ENCODE peak calls at places on chromosome 2, in four cellular contexts. One of them, this sample, is unnamed. For H3K27me3, the result is how much of the 10 kb centered on the place peaks cover.

GRCh38 chr2:43402002-43402401 is 175.6 kb upstream of the ZFP36L2 start:
- DNase-seq in HepG2: no peak
- DNase-seq in stomach: no peak
- DNase-seq in upper lobe of left lung: no peak
- DNase-seq in this sample: no peak

GRCh38 chr2:114082731-114083433 is 193.0 kb downstream of the ACTR3 start:
- DNase-seq in HepG2: no peak
- DNase-seq in stomach: no peak
- DNase-seq in upper lobe of left lung: no peak
- DNase-seq in this sample: no peak

GRCh38 chr2:2738276-2738675 is 407.2 kb upstream of the MYT1L start:
- DNase-seq in HepG2: no peak
- DNase-seq in stomach: no peak
- DNase-seq in upper lobe of left lung: no peak
- DNase-seq in this sample: no peak

GRCh38 chr2:196900843-196901242 is 25.7 kb downstream of the PGAP1 start:
- DNase-seq in HepG2: no peak
- DNase-seq in stomach: no peak
- DNase-seq in upper lobe of left lung: no peak
- DNase-seq in this sample: no peak

GRCh38 chr2:191251014-191251413 is 5.8 kb downstream of the MYO1B start:
- DNase-seq in HepG2: no peak
- DNase-seq in stomach: no peak
- DNase-seq in upper lobe of left lung: no peak
- DNase-seq in this sample: no peak

GRCh38 chr2:33008716-33009115 is 62.0 kb downstream of the LTBP1 start:
- DNase-seq in HepG2: no peak
- DNase-seq in stomach: no peak
- DNase-seq in upper lobe of left lung: no peak
- DNase-seq in this sample: no peak

GRCh38 chr2:105876191-105876590 is 131.5 kb downstream of the NCK2 start:
- DNase-seq in HepG2: no peak
- DNase-seq in stomach: no peak
- DNase-seq in upper lobe of left lung: no peak
- DNase-seq in this sample: no peak

GRCh38 chr2:234329202-234329930 is 167.5 kb downstream of the ARL4C start:
- DNase-seq in HepG2: no peak
- DNase-seq in stomach: no peak
- DNase-seq in upper lobe of left lung: peak
- DNase-seq in this sample: no peak

GRCh38 chr2:33491685-33492084 is 15.2 kb downstream of the RASGRP3 start:
- DNase-seq in HepG2: no peak
- DNase-seq in stomach: no peak
- DNase-seq in upper lobe of left lung: no peak
- DNase-seq in this sample: no peak

GRCh38 chr2:210195066-210195852 is 24.1 kb upstream of the KANSL1L start:
- DNase-seq in HepG2: peak
- DNase-seq in stomach: no peak
- DNase-seq in upper lobe of left lung: no peak
- DNase-seq in this sample: peak

GRCh38 chr2:8586397-8587051 is 95.3 kb upstream of the ID2 start:
- DNase-seq in HepG2: no peak
- DNase-seq in stomach: no peak
- DNase-seq in upper lobe of left lung: no peak
- DNase-seq in this sample: no peak

GRCh38 chr2:31335921-31336570 is 78.5 kb downstream of the XDH start:
- DNase-seq in HepG2: no peak
- DNase-seq in stomach: no peak
- DNase-seq in upper lobe of left lung: no peak
- DNase-seq in this sample: no peak

GRCh38 chr2:168231609-168232241 is 15.7 kb downstream of the STK39 start:
- DNase-seq in HepG2: no peak
- DNase-seq in stomach: no peak
- DNase-seq in upper lobe of left lung: no peak
- DNase-seq in this sample: peak

GRCh38 chr2:179909845-179910734 is 48.7 kb upstream of the ZNF385B start:
- DNase-seq in HepG2: no peak
- DNase-seq in stomach: no peak
- DNase-seq in upper lobe of left lung: no peak
- DNase-seq in this sample: no peak

GRCh38 chr2:42317486-42317885 is 43.5 kb downstream of the COX7A2L start:
- DNase-seq in HepG2: no peak
- DNase-seq in stomach: no peak
- DNase-seq in upper lobe of left lung: no peak
- DNase-seq in this sample: no peak

GRCh38 chr2:110744429-110744828 is 12.1 kb downstream of the ACOXL start:
- DNase-seq in HepG2: no peak
- DNase-seq in stomach: no peak
- DNase-seq in upper lobe of left lung: no peak
- DNase-seq in this sample: no peak

GRCh38 chr2:888211-888801 is 62.3 kb upstream of the SNTG2 start:
- DNase-seq in HepG2: no peak
- DNase-seq in stomach: no peak
- DNase-seq in upper lobe of left lung: no peak
- DNase-seq in this sample: no peak

GRCh38 chr2:120730053-120730439 is 5.6 kb upstream of the GLI2 start:
- DNase-seq in HepG2: no peak
- DNase-seq in stomach: no peak
- DNase-seq in upper lobe of left lung: no peak
- DNase-seq in this sample: no peak

GRCh38 chr2:43276962-43277383 is 50.6 kb upstream of the ZFP36L2 start:
- DNase-seq in HepG2: no peak
- DNase-seq in stomach: peak
- DNase-seq in upper lobe of left lung: peak
- DNase-seq in this sample: peak

GRCh38 chr2:109225170-109225775 is 96.3 kb downstream of the SH3RF3 start:
- DNase-seq in HepG2: no peak
- DNase-seq in stomach: no peak
- DNase-seq in upper lobe of left lung: no peak
- DNase-seq in this sample: no peak

GRCh38 chr2:120109186-120110061 is 96.5 kb downstream of the EPB41L5 start:
- DNase-seq in HepG2: peak
- DNase-seq in stomach: no peak
- DNase-seq in upper lobe of left lung: peak
- DNase-seq in this sample: no peak

GRCh38 chr2:151258121-151258520 is 3.5 kb downstream of the RBM43 start:
- DNase-seq in HepG2: no peak
- DNase-seq in stomach: no peak
- DNase-seq in upper lobe of left lung: no peak
- DNase-seq in this sample: no peak

GRCh38 chr2:16105664-16106281 is 165.4 kb downstream of the MYCN start:
- DNase-seq in HepG2: no peak
- DNase-seq in stomach: peak
- DNase-seq in upper lobe of left lung: no peak
- DNase-seq in this sample: no peak

GRCh38 chr2:72142743-72143440 is 4.8 kb downstream of the CYP26B1 start:
- DNase-seq in HepG2: no peak
- DNase-seq in stomach: peak
- DNase-seq in upper lobe of left lung: peak
- DNase-seq in this sample: peak

GRCh38 chr2:109128466-109129355 is at the start of gene SH3RF3:
- DNase-seq in HepG2: no peak
- DNase-seq in stomach: peak
- DNase-seq in upper lobe of left lung: peak
- DNase-seq in this sample: peak

GRCh38 chr2:97910403-97911209 is 85.1 kb downstream of the TMEM131 start:
- DNase-seq in HepG2: no peak
- DNase-seq in stomach: no peak
- DNase-seq in upper lobe of left lung: no peak
- DNase-seq in this sample: no peak

GRCh38 chr2:112793449-112793978 is 9.2 kb upstream of the IL1A start:
- DNase-seq in HepG2: no peak
- DNase-seq in stomach: no peak
- DNase-seq in upper lobe of left lung: no peak
- DNase-seq in this sample: no peak

GRCh38 chr2:37318401-37318800 is 6.2 kb downstream of the PRKD3 start:
- DNase-seq in HepG2: no peak
- DNase-seq in stomach: no peak
- DNase-seq in upper lobe of left lung: no peak
- DNase-seq in this sample: no peak

GRCh38 chr2:74391209-74391579 is 11.1 kb upstream of the DCTN1 start:
- DNase-seq in HepG2: no peak
- DNase-seq in stomach: no peak
- DNase-seq in upper lobe of left lung: no peak
- DNase-seq in this sample: no peak

GRCh38 chr2:147588191-147588590 is 256.6 kb upstream of the ACVR2A start:
- DNase-seq in HepG2: no peak
- DNase-seq in stomach: no peak
- DNase-seq in upper lobe of left lung: no peak
- DNase-seq in this sample: no peak

GRCh38 chr2:11753452-11753885 is 7.0 kb downstream of the LPIN1 start:
- DNase-seq in HepG2: no peak
- DNase-seq in stomach: peak
- DNase-seq in upper lobe of left lung: peak
- DNase-seq in this sample: no peak

GRCh38 chr2:236130349-236130998 is 37.7 kb downstream of the GBX2 start:
- DNase-seq in HepG2: no peak
- DNase-seq in stomach: no peak
- DNase-seq in upper lobe of left lung: no peak
- DNase-seq in this sample: no peak

GRCh38 chr2:65885266-65885665 is 452.9 kb upstream of the SPRED2 start:
- DNase-seq in HepG2: no peak
- DNase-seq in stomach: no peak
- DNase-seq in upper lobe of left lung: no peak
- DNase-seq in this sample: no peak
- TF ChIP-seq EP300 in HepG2: no peak
- TF ChIP-seq EP300 in stomach: no peak
- TF ChIP-seq EP300 in upper lobe of left lung: no peak
- TF ChIP-seq EP300 in this sample: no peak

GRCh38 chr2:54677476-54678265 is 45.8 kb upstream of the EML6 start:
- DNase-seq in HepG2: no peak
- DNase-seq in stomach: no peak
- DNase-seq in upper lobe of left lung: no peak
- DNase-seq in this sample: no peak
- H3K27me3 ChIP-seq in HepG2: under half
- H3K27me3 ChIP-seq in stomach: under half
- H3K27me3 ChIP-seq in upper lobe of left lung: under half
- H3K27me3 ChIP-seq in this sample: under half

GRCh38 chr2:238173692-238174091 is 14.9 kb downstream of the ERFE start:
- DNase-seq in HepG2: no peak
- DNase-seq in stomach: no peak
- DNase-seq in upper lobe of left lung: no peak
- DNase-seq in this sample: no peak
- TF ChIP-seq POLR2AphosphoS5 in HepG2: no peak
- TF ChIP-seq POLR2AphosphoS5 in stomach: no peak
- TF ChIP-seq POLR2AphosphoS5 in upper lobe of left lung: no peak
- TF ChIP-seq POLR2AphosphoS5 in this sample: no peak

DNA sequence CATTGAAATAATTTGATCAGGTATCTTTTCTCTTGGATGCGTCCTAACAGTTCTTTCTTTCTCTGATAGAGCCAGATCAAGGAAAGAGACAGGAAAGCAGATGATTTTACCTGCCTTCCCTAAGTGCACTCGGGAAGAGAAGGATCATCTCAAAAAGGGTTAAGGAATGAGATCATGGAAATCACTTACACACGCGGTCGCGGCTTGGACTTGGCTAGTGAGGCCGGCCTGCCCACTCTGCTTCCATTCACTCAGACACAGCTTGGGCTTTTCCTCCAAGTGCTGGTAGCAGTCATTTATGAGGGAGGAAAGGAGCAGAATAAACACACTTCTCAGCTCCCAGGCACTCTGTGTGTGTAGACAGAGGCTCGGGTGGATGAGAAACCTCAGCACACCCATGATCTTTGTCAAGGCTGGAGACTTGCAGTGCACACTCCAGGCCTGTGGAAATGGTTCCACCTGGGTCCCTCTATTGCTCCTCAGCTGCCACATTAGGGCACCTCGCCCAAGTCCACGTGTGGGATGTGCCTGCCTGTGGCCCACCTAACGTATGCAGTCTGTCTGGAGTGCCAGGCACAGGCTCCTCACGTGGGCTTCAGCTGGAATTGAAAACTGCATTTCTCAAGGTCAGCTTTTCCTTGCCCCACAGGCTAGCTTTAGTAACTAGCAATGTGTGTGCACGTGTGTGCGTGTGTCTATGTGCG is 288.3 kb downstream of the SOX11 start:
- DNase-seq in HepG2: no peak
- DNase-seq in stomach: no peak
- DNase-seq in upper lobe of left lung: no peak
- DNase-seq in this sample: no peak
- TF ChIP-seq EP300 in HepG2: no peak
- TF ChIP-seq EP300 in stomach: no peak
- TF ChIP-seq EP300 in upper lobe of left lung: no peak
- TF ChIP-seq EP300 in this sample: no peak

GRCh38 chr2:100822587-100823248 is 2.8 kb downstream of the NPAS2 start:
- DNase-seq in HepG2: peak
- DNase-seq in stomach: no peak
- DNase-seq in upper lobe of left lung: no peak
- DNase-seq in this sample: no peak
- H3K27me3 ChIP-seq in HepG2: under half
- H3K27me3 ChIP-seq in stomach: under half
- H3K27me3 ChIP-seq in upper lobe of left lung: under half
- H3K27me3 ChIP-seq in this sample: under half

DNA sequence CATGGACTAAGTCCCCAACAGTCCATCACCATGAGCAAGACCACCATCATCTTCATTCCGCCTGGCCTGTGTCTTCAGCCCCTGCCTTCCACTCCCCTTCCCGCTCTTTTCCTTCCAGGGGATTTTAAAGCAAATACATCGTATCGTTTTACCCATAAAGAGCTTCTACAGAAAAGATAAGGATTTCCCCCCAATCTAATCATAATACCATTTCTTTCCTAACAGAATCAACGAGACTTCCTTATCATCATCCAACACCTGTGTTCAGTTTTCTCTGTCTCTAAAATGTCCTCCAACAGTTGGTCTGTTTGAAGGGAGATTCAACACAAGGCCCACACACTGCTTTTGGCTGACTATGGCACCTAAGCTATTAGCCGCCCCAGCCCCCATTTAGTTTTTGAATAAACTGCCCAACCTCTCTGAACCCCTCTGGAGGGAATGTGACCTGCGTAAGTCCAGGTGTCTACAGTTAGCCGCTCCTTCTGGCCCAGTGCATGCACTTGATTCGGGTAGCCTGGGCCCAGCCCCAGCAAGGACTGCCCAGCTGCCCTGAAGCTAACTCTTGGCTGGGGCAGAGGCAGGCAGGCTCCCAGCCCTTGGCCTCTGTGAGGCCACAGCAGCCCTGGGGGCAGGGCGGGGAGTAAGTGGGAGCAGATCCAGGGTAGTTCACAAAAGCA is 25.3 kb upstream of the SEMA4C start:
- DNase-seq in HepG2: no peak
- DNase-seq in stomach: no peak
- DNase-seq in upper lobe of left lung: peak
- DNase-seq in this sample: no peak
- TF ChIP-seq POLR2AphosphoS5 in HepG2: no peak
- TF ChIP-seq POLR2AphosphoS5 in stomach: no peak
- TF ChIP-seq POLR2AphosphoS5 in upper lobe of left lung: no peak
- TF ChIP-seq POLR2AphosphoS5 in this sample: no peak

GRCh38 chr2:219406861-219407230 is 11.3 kb upstream of the DES start:
- DNase-seq in HepG2: no peak
- DNase-seq in stomach: no peak
- DNase-seq in upper lobe of left lung: no peak
- DNase-seq in this sample: peak
- TF ChIP-seq EP300 in HepG2: no peak
- TF ChIP-seq EP300 in stomach: peak
- TF ChIP-seq EP300 in upper lobe of left lung: no peak
- TF ChIP-seq EP300 in this sample: peak